ENCODE peak calls at places on chromosomes 3 and 15, in eight cellular contexts. P is esophagus squamous epithelium; J is thoracic aorta; G is cardiac muscle cell; H is psoas muscle; O is CD8-positive, alpha-beta T cell; N is tibial artery; K is lung. R is an unnamed sample.

GRCh38 chr3:15438988-15439387 is 11.6 kb downstream of the EAF1 start:
- DNase-seq in P (no peak), J (no peak), G (peak; percentile 73), H (no peak), O (no peak), N (no peak), K (no peak), R (no peak)

GRCh38 chr3:146750196-146750595 is 145.1 kb upstream of the PLSCR5 start:
- DNase-seq in P (no peak), J (no peak), G (peak; percentile 29), H (no peak), O (no peak), N (no peak), K (no peak), R (no peak)

GRCh38 chr3:83039422-83039821 is 1278.0 kb upstream of the GBE1 start:
- DNase-seq in P (no peak), J (no peak), G (no peak), H (no peak), O (no peak), N (no peak), K (no peak), R (no peak)

GRCh38 chr3:100500320-100500880 is 8.0 kb downstream of the TMEM45A start:
- DNase-seq in P (no peak), J (no peak), G (no peak), H (no peak), O (no peak), N (no peak), K (no peak), R (no peak)

GRCh38 chr15:68279779-68280745 is 2.5 kb downstream of the FEM1B start:
- DNase-seq in P (no peak), J (no peak), G (no peak), H (no peak), O (no peak), N (no peak), K (no peak), R (no peak)

GRCh38 chr3:14119166-14119510 is 5.5 kb downstream of the CHCHD4 start:
- DNase-seq in P (no peak), J (no peak), G (no peak), H (no peak), O (no peak), N (no peak), K (no peak), R (no peak)

GRCh38 chr15:36601497-36601932 is 22.1 kb downstream of the CDIN1 start:
- DNase-seq in P (no peak), J (peak; percentile 65), G (peak; percentile 93), H (peak; percentile 53), O (no peak), N (peak; percentile 86), K (no peak), R (no peak)

GRCh38 chr15:90617171-90617570 is 87.4 kb downstream of the CRTC3 start:
- DNase-seq in P (no peak), J (no peak), G (no peak), H (no peak), O (no peak), N (no peak), K (no peak), R (no peak)

GRCh38 chr3:47836986-47837385 is 34.0 kb downstream of the DHX30 start:
- DNase-seq in P (no peak), J (no peak), G (no peak), H (no peak), O (no peak), N (no peak), K (no peak), R (no peak)

GRCh38 chr3:124491098-124491497 is 239.2 kb upstream of the UMPS start:
- DNase-seq in P (no peak), J (no peak), G (no peak), H (no peak), O (no peak), N (no peak), K (no peak), R (no peak)

GRCh38 chr3:94694894-94695293 is 632.0 kb downstream of the NSUN3 start:
- DNase-seq in P (no peak), J (no peak), G (no peak), H (no peak), O (no peak), N (no peak), K (no peak), R (no peak)

GRCh38 chr3:10116138-10116460 is 624 bp downstream of the BRK1 start:
- DNase-seq in P (no peak), J (no peak), G (peak; percentile 44), H (no peak), O (no peak), N (no peak), K (no peak), R (no peak)

GRCh38 chr3:52891164-52891563 is 6.2 kb downstream of the STIMATE start:
- DNase-seq in P (no peak), J (no peak), G (no peak), H (no peak), O (no peak), N (no peak), K (peak; percentile 36), R (no peak)

GRCh38 chr3:195750797-195751520 is 30.2 kb downstream of the MUC20 start:
- DNase-seq in P (no peak), J (no peak), G (no peak), H (peak; percentile 38), O (no peak), N (no peak), K (no peak), R (no peak)

GRCh38 chr3:71564361-71564760 is 19.2 kb downstream of the FOXP1 start:
- DNase-seq in P (no peak), J (no peak), G (no peak), H (peak; percentile 65), O (no peak), N (no peak), K (no peak), R (no peak)

GRCh38 chr3:71566776-71567175 is 16.8 kb downstream of the FOXP1 start:
- DNase-seq in P (no peak), J (no peak), G (no peak), H (no peak), O (no peak), N (no peak), K (no peak), R (no peak)

GRCh38 chr3:71563827-71564226 is 19.7 kb downstream of the FOXP1 start:
- DNase-seq in P (no peak), J (no peak), G (no peak), H (no peak), O (no peak), N (no peak), K (no peak), R (no peak)

GRCh38 chr3:71565326-71565725 is 18.2 kb downstream of the FOXP1 start:
- DNase-seq in P (no peak), J (no peak), G (no peak), H (no peak), O (no peak), N (no peak), K (no peak), R (no peak)

GRCh38 chr3:71565976-71566375 is 17.6 kb downstream of the FOXP1 start:
- DNase-seq in P (no peak), J (no peak), G (no peak), H (no peak), O (no peak), N (no peak), K (no peak), R (no peak)
- H3K4me1 ChIP-seq in P (no peaks in the 10 kb centered on the region), J (peaks cover 12% of the 10 kb centered on the region), G (no peaks in the 10 kb centered on the region), H (peaks cover 12% of the 10 kb centered on the region), O (no peaks in the 10 kb centered on the region), N (no peaks in the 10 kb centered on the region), K (peaks cover 6% of the 10 kb centered on the region), R (peaks cover 2% of the 10 kb centered on the region)

DNA sequence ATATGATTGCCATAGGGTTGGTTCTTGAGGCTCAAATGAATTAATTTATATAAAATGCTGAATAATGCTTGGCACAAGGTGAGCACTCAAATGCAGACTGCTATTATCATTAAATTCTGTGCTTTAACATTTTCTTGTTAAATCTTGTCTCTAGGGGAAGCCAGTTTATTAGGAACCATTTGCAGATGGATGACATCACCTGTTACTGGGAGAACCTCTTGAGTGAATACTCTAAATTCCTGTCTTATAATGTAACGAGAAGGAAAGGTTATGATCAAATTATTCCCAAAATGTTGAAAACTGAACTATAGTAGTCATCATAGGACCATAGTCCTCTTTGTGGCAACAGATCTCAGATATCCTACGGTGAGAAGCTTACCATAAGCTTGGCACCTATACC is 6.2 kb upstream of the TIMMDC1 start:
- DNase-seq in P (no peak), J (no peak), G (no peak), H (no peak), O (no peak), N (no peak), K (no peak), R (no peak)
- H3K4me3 ChIP-seq in P (no peak overlapping the region), J (no peak overlapping the region), G (no peak overlapping the region), H (no peak overlapping the region), O (no peak overlapping the region), N (no peak overlapping the region), K (no peak overlapping the region), R (no peak overlapping the region)

DNA sequence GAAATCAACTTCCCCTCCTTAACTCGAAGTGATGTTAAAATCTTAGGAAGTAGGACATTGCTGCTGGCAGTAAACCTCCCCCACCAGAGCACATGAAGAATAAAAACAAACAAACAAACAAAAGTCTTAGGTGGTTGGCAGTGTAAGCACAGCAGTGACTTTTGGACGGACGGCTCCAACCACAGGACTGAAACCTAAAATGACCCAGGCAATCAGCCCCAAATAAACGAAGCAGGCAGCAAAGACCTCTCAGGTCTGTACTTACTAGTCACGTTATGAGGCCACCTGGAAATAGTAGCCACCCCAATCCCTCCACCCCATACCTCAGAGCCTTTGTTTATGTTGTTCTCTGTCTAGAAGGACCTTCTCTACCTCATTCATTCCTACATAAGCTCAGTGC is 33.5 kb upstream of the HES1 start:
- DNase-seq in P (no peak), J (no peak), G (no peak), H (no peak), O (no peak), N (no peak), K (no peak), R (no peak)
- H3K27ac ChIP-seq in P (no peak overlapping the region), J (no peak overlapping the region), G (no peak overlapping the region), H (no peak overlapping the region), O (no peak overlapping the region), N (no peak overlapping the region), K (no peak overlapping the region), R (no peak overlapping the region)

DNA sequence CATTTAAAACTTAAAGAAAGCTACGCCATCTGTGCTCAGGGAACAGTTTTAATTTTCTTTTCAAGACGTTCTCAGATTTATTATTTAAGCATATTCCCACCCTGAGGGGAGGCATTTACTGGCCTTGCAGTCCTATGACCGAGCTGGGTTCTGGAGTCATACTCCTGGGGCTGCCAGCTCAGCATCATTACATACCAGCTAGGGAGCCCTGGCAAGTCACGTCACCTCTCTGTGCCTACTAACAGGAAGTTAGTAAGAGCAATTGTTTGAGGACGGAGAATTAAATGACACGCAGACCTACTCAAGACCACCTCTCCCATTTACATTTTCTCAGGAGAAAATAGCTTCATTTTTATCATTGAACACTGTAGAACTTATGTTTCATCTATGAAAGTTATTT is 5.8 kb downstream of the CDCP1 start:
- DNase-seq in P (no peak), J (no peak), G (no peak), H (no peak), O (no peak), N (no peak), K (no peak), R (peak; percentile 30)
- H3K4me1 ChIP-seq in P (peaks cover 30% of the 10 kb centered on the region), J (peaks cover 14% of the 10 kb centered on the region), G (peaks cover 19% of the 10 kb centered on the region), H (peaks cover 4% of the 10 kb centered on the region), O (peaks cover 4% of the 10 kb centered on the region), N (no peaks in the 10 kb centered on the region), K (peaks cover 4% of the 10 kb centered on the region), R (peaks cover 6% of the 10 kb centered on the region)

GRCh38 chr3:184377882-184378445 is at the start of gene THPO:
- DNase-seq in P (no peak), J (no peak), G (no peak), H (no peak), O (no peak), N (no peak), K (no peak), R (peak; percentile 52)
- H3K4me3 ChIP-seq in P (no peak within 1 kb of the TSS), J (no peak within 1 kb of the TSS), G (no peak within 1 kb of the TSS), H (peak within 1 kb of the TSS; percentile 57), O (no peak within 1 kb of the TSS), N (no peak within 1 kb of the TSS), K (no peak within 1 kb of the TSS), R (no peak within 1 kb of the TSS)

GRCh38 chr3:42079701-42080323 is 11.3 kb upstream of the TRAK1 start:
- DNase-seq in P (no peak), J (no peak), G (no peak), H (no peak), O (no peak), N (no peak), K (no peak), R (no peak)
- H3K27ac ChIP-seq in P (peak overlapping the region; percentile 88), J (peak overlapping the region; percentile 59), G (peak overlapping the region; percentile 43), H (peak overlapping the region; percentile 67), O (no peak overlapping the region), N (peak overlapping the region; percentile 72), K (peak overlapping the region; percentile 78), R (peak overlapping the region; percentile 85)